ENCODE peak calls at places on chromosomes 3 and 15, in seven cellular contexts. One of them, this sample, is unnamed. For H3K4me1, the result is how much of the 10 kb centered on the place peaks cover.

GRCh38 chr15:70060214-70061085 is 37.3 kb downstream of the TLE3 start:
- DNase-seq in breast epithelium: no peak
- DNase-seq in suprapubic skin: no peak
- DNase-seq in hepatocyte: no peak
- DNase-seq in psoas muscle: no peak
- DNase-seq in fibroblast of lung: no peak
- DNase-seq in heart left ventricle: no peak
- DNase-seq in this sample: peak

GRCh38 chr3:194141415-194142155 is 5.6 kb downstream of the HES1 start:
- DNase-seq in suprapubic skin: peak
- DNase-seq in hepatocyte: peak
- DNase-seq in heart left ventricle: peak
- DNase-seq in psoas muscle: peak
- DNase-seq in fibroblast of lung: peak
- DNase-seq in breast epithelium: peak
- DNase-seq in this sample: peak

GRCh38 chr3:13518516-13519351 is 30.2 kb upstream of the FBLN2 start:
- DNase-seq in hepatocyte: no peak
- DNase-seq in breast epithelium: peak
- DNase-seq in fibroblast of lung: peak
- DNase-seq in suprapubic skin: peak
- DNase-seq in heart left ventricle: peak
- DNase-seq in psoas muscle: peak
- DNase-seq in this sample: no peak

GRCh38 chr3:149575213-149575961 is 82.4 kb downstream of the WWTR1 start:
- DNase-seq in breast epithelium: no peak
- DNase-seq in heart left ventricle: no peak
- DNase-seq in hepatocyte: peak
- DNase-seq in suprapubic skin: no peak
- DNase-seq in fibroblast of lung: peak
- DNase-seq in psoas muscle: peak
- DNase-seq in this sample: no peak

GRCh38 chr3:5205165-5205941 is 17.8 kb downstream of the EDEM1 start:
- DNase-seq in suprapubic skin: no peak
- DNase-seq in breast epithelium: no peak
- DNase-seq in heart left ventricle: no peak
- DNase-seq in psoas muscle: no peak
- DNase-seq in fibroblast of lung: peak
- DNase-seq in hepatocyte: no peak
- DNase-seq in this sample: no peak

GRCh38 chr15:79496838-79497237 is 64.7 kb downstream of the MINAR1 start:
- DNase-seq in fibroblast of lung: no peak
- DNase-seq in psoas muscle: no peak
- DNase-seq in suprapubic skin: no peak
- DNase-seq in hepatocyte: no peak
- DNase-seq in breast epithelium: no peak
- DNase-seq in heart left ventricle: no peak
- DNase-seq in this sample: no peak

GRCh38 chr3:133996251-133996661 is 33.5 kb downstream of the SLCO2A1 start:
- DNase-seq in fibroblast of lung: peak
- DNase-seq in psoas muscle: no peak
- DNase-seq in hepatocyte: no peak
- DNase-seq in suprapubic skin: peak
- DNase-seq in heart left ventricle: no peak
- DNase-seq in breast epithelium: no peak
- DNase-seq in this sample: no peak

GRCh38 chr15:67843092-67843501 is 3.3 kb upstream of the RNU6-1 start:
- DNase-seq in fibroblast of lung: no peak
- DNase-seq in hepatocyte: no peak
- DNase-seq in breast epithelium: no peak
- DNase-seq in psoas muscle: no peak
- DNase-seq in heart left ventricle: no peak
- DNase-seq in suprapubic skin: no peak
- DNase-seq in this sample: no peak

GRCh38 chr3:108099679-108100428 is 9.0 kb upstream of the CD47 start:
- DNase-seq in hepatocyte: no peak
- DNase-seq in fibroblast of lung: no peak
- DNase-seq in breast epithelium: no peak
- DNase-seq in heart left ventricle: no peak
- DNase-seq in suprapubic skin: no peak
- DNase-seq in psoas muscle: no peak
- DNase-seq in this sample: peak

GRCh38 chr3:10204921-10205320 is 40.2 kb downstream of the IRAK2 start:
- DNase-seq in hepatocyte: no peak
- DNase-seq in breast epithelium: no peak
- DNase-seq in suprapubic skin: no peak
- DNase-seq in fibroblast of lung: peak
- DNase-seq in heart left ventricle: no peak
- DNase-seq in psoas muscle: no peak
- DNase-seq in this sample: no peak

GRCh38 chr3:56796202-56796601 is 5.5 kb downstream of the ARHGEF3 start:
- DNase-seq in fibroblast of lung: peak
- DNase-seq in breast epithelium: no peak
- DNase-seq in suprapubic skin: no peak
- DNase-seq in hepatocyte: no peak
- DNase-seq in heart left ventricle: no peak
- DNase-seq in psoas muscle: no peak
- DNase-seq in this sample: no peak

DNA sequence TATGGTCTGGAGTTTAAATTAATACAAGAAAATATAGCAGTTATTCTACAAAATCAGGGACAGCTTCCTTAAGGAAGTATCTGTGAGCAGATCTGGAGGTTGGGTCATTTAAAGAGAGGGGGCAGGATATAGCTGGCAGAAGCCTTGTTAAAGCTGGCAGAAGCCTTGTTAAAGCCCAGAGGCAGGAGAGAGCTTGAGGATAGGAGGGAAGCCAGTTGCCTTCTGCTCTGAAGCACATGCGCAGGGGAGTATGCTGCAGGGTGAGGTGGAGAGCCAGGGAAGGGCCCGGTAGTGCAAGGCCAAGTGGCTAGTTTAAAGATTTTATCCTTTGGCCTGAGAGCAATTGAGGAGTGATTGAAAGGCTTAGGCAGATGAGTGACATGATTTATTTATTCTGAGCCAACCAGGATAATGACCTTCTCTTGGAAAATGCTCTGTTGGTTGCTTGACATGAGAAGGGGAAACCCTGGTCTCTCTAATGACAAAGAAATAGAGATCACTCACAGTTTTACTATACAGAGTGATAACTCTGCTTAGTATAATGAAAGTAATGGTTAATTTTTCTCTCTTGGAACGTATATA is 3.9 kb downstream of the EAF1 start:
- DNase-seq in heart left ventricle: no peak
- DNase-seq in fibroblast of lung: no peak
- DNase-seq in hepatocyte: no peak
- DNase-seq in psoas muscle: no peak
- DNase-seq in suprapubic skin: no peak
- DNase-seq in breast epithelium: no peak
- DNase-seq in this sample: no peak
- TF ChIP-seq CTCF in heart left ventricle: no peak
- TF ChIP-seq CTCF in fibroblast of lung: no peak
- TF ChIP-seq CTCF in hepatocyte: no peak
- TF ChIP-seq CTCF in psoas muscle: no peak
- TF ChIP-seq CTCF in suprapubic skin: no peak
- TF ChIP-seq CTCF in breast epithelium: no peak
- TF ChIP-seq CTCF in this sample: no peak

DNA sequence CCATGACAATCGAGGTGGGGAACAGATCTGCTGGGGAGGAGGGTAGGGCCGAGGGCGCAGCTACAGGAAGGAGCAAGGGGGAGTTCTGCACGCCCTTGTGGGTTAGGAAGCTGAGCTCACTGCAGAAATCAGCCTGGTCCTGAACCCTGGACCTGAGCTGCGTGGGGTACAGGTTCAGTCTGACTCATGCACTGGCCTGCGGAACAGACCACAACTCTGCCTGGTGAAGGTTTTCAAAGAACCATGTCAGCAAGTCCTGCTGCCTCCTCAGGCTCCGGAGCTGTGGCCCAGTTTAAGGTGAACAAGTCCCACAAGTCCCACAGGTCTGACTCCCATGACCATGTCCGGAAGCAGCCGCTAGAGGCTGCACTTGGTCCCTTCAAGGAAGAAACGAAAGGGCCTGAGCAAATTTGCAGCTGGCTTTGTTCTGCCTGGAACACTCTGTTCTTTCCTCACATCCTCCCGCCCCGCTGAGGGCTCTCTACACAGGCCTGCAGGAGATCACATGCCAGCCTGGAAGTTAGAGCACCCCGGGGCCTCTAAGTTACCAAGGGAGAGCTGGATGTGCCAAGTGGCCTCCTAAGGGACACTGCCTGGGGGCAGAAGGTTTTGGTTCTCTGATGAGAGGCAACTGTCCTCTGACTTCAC is 49.3 kb upstream of the AKAP13 start:
- DNase-seq in breast epithelium: peak
- DNase-seq in fibroblast of lung: peak
- DNase-seq in heart left ventricle: peak
- DNase-seq in hepatocyte: peak
- DNase-seq in suprapubic skin: peak
- DNase-seq in psoas muscle: peak
- DNase-seq in this sample: peak
- H3K4me3 ChIP-seq in breast epithelium: no peak
- H3K4me3 ChIP-seq in fibroblast of lung: no peak
- H3K4me3 ChIP-seq in heart left ventricle: no peak
- H3K4me3 ChIP-seq in hepatocyte: no peak
- H3K4me3 ChIP-seq in suprapubic skin: no peak
- H3K4me3 ChIP-seq in psoas muscle: no peak
- H3K4me3 ChIP-seq in this sample: no peak

DNA sequence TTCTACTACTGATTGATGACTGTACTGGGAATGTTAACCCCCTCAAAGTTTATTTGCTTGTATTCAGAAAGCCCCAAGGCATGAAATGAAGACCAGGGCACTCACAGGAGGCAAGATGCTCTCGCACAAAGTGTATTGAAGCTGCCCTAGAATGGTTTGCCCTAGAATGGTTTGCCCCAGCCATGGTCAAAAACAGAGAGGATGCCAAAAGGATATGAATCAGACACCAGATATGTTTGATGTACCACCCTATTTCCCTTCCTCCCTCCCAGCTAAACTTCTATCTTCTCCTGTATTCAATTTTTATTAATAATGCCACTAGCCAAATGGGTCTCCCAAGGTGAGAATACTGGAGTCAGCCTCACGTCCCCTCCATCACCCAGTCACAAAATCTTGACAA is 101.3 kb downstream of the TMCO5A start:
- DNase-seq in heart left ventricle: no peak
- DNase-seq in hepatocyte: no peak
- DNase-seq in fibroblast of lung: no peak
- DNase-seq in breast epithelium: no peak
- DNase-seq in psoas muscle: no peak
- DNase-seq in suprapubic skin: no peak
- DNase-seq in this sample: no peak
- H3K4me1 ChIP-seq in heart left ventricle: under half
- H3K4me1 ChIP-seq in hepatocyte: under half
- H3K4me1 ChIP-seq in fibroblast of lung: under half
- H3K4me1 ChIP-seq in breast epithelium: under half
- H3K4me1 ChIP-seq in psoas muscle: under half
- H3K4me1 ChIP-seq in suprapubic skin: under half
- H3K4me1 ChIP-seq in this sample: under half

DNA sequence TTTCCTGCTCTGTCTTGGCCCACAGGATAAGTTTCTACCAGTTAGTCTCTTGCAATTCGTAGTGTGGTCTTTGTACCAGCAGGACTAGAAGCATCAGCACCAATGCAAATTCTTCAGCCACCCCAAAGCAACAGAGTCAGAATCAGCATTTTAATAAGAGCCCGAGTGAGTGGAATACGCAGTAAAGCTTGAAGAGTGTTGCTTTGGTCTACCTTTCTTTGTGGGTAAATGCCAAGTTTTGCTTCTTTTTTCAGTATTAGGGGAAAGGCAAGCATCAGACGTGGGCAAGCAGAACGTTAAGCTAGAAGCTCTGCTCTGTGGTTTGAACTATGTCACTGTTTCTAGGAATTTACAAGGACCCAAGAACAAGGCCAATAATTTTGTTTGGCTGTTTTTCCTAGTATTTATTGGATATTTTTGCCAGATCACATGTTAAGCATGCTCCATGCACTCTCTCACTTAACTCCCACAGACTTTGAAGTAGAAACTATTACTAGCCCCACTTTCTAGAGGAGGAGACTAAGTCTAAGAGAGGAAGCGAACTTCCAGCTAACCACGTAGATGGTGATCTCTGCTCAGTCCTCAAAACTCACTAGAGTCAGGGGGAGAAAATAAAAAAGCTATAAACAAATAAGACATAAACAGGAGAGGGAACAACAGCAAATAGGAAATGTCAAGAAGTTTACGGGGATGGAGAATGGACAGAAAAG is 480.9 kb upstream of the PROK2 start:
- DNase-seq in breast epithelium: no peak
- DNase-seq in hepatocyte: no peak
- DNase-seq in fibroblast of lung: no peak
- DNase-seq in suprapubic skin: no peak
- DNase-seq in psoas muscle: no peak
- DNase-seq in heart left ventricle: no peak
- DNase-seq in this sample: no peak
- TF ChIP-seq CTCF in breast epithelium: no peak
- TF ChIP-seq CTCF in hepatocyte: no peak
- TF ChIP-seq CTCF in fibroblast of lung: no peak
- TF ChIP-seq CTCF in suprapubic skin: no peak
- TF ChIP-seq CTCF in psoas muscle: no peak
- TF ChIP-seq CTCF in heart left ventricle: no peak
- TF ChIP-seq CTCF in this sample: no peak

DNA sequence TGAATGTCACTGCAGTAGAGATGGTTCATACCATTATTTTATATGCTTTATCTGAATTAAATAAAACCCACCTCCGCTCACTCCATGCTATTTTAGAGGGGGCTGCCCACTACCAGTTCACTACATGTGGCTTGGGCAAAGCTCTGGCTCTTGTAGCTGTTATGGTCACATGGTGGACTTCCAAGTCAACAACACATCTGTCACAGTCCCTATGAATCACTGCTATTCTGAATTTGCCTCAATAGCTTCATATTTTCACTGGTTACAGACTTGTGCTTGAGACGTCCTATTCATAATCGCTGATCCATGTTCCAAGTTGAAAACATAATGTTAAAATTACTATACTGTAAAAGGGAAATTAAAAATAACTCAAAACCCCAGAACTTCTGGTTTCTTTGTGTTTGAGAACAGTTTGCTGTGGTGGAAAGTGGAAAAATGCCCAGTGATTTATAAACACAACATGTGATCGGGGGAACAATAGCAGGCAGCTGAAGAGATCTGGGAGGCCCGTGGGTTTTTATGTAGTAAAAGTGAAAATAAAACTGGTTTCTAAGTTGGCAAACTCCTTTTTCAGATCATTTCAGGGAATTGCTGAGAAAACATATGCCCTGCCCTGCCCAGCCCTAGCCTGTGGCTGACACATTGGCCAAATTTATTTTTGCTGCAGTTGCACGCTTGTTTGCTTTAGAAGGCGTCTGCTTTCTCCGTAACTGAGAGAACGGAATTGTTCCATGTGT is 128.8 kb upstream of the PRR23C start:
- DNase-seq in fibroblast of lung: peak
- DNase-seq in breast epithelium: no peak
- DNase-seq in suprapubic skin: no peak
- DNase-seq in hepatocyte: no peak
- DNase-seq in psoas muscle: no peak
- DNase-seq in heart left ventricle: no peak
- DNase-seq in this sample: no peak
- H3K4me3 ChIP-seq in fibroblast of lung: no peak
- H3K4me3 ChIP-seq in breast epithelium: peak
- H3K4me3 ChIP-seq in suprapubic skin: peak
- H3K4me3 ChIP-seq in hepatocyte: no peak
- H3K4me3 ChIP-seq in psoas muscle: peak
- H3K4me3 ChIP-seq in heart left ventricle: peak
- H3K4me3 ChIP-seq in this sample: peak

This sample was measured in lower lobe of right lung.